ENCODE peak calls at places on chromosomes 7 and 10, in four cellular contexts. B, D, Y and V are unnamed samples.

GRCh38 chr7:114243019-114243507 is 171.6 kb upstream of the FOXP2 start:
- DNase-seq in Y (no peak), D (no peak), B (no peak), V (no peak)

GRCh38 chr7:42964293-42964692 is 32.1 kb downstream of the MRPL32 start:
- DNase-seq in Y (no peak), D (no peak), B (no peak), V (no peak)

GRCh38 chr7:13880789-13881188 is 108.7 kb downstream of the ETV1 start:
- DNase-seq in Y (no peak), B (no peak), D (no peak), V (no peak)

GRCh38 chr7:28316489-28316888 is 95.8 kb upstream of the CREB5 start:
- DNase-seq in B (no peak), D (no peak), Y (no peak), V (no peak)

GRCh38 chr7:90492250-90492649 is 22.8 kb downstream of the PTTG1IP2 start:
- DNase-seq in D (no peak), Y (no peak), B (no peak), V (no peak)

GRCh38 chr10:52665821-52666220 is 106.8 kb downstream of the MBL2 start:
- DNase-seq in B (no peak), D (no peak), Y (no peak), V (no peak)

GRCh38 chr10:70444613-70445222 is 3.2 kb upstream of the NODAL start:
- DNase-seq in Y (no peak), D (no peak), B (no peak), V (no peak)

GRCh38 chr7:140484951-140485350 is 5.6 kb upstream of the MKRN1 start:
- DNase-seq in B (no peak), D (no peak), Y (no peak), V (no peak)

GRCh38 chr10:17092986-17093803 is 36.4 kb downstream of the CUBN start:
- DNase-seq in Y (no peak), D (no peak), B (no peak), V (no peak)

GRCh38 chr7:28472332-28472731 is 60.0 kb downstream of the CREB5 start:
- DNase-seq in B (no peak), Y (no peak), D (no peak), V (no peak)

GRCh38 chr7:128008744-128009143 is 22.5 kb downstream of the LRRC4 start:
- DNase-seq in B (no peak), D (no peak), Y (no peak), V (no peak)

GRCh38 chr7:128008141-128008540 is 23.1 kb downstream of the LRRC4 start:
- DNase-seq in Y (no peak), B (no peak), D (no peak), V (no peak)

GRCh38 chr7:128007293-128007680 is 23.9 kb downstream of the LRRC4 start:
- DNase-seq in D (no peak), Y (no peak), B (no peak), V (no peak)

GRCh38 chr7:128011079-128011670 is 20.1 kb downstream of the LRRC4 start:
- DNase-seq in Y (no peak), D (no peak), B (no peak), V (no peak)

GRCh38 chr7:128010392-128011078 is 20.7 kb downstream of the LRRC4 start:
- DNase-seq in B (no peak), Y (no peak), D (no peak), V (no peak)
- TF ChIP-seq CTCF in B (no peak), Y (no peak), D (no peak), V (no peak)

DNA sequence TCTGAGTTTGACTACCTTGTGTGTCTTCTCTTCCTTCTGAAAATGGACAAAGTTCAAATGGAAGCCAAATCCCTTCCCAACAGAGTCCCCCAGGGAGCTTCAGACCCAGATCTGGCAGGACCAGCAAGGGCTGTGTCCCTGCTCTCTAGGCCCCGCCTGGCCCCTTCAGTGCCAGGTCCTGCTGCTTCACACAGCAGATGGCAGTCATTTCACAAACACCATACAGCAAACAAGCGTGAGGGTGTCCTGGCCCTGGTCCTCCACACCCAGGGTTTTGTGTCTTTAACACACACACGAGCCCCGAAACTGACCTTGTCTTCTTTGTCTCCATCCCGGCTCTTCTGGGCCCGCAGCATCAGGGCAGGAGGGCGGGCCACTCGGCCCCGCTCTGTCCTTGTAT is 145.0 kb downstream of the TCERG1L start:
- DNase-seq in D (no peak), B (no peak), Y (no peak), V (no peak)
- TF ChIP-seq CTCF in D (no peak), B (no peak), Y (no peak), V (no peak)

GRCh38 chr10:847868-848267 is 83.6 kb downstream of the LARP4B start:
- DNase-seq in B (peak; percentile 36), D (no peak), Y (no peak), V (no peak)
- TF ChIP-seq CTCF in B (no peak), D (no peak), Y (no peak), V (no peak)

GRCh38 chr7:124399941-124400340 is 365.7 kb downstream of the GPR37 start:
- DNase-seq in D (no peak), Y (no peak), B (no peak), V (no peak)
- TF ChIP-seq CTCF in D (no peak), Y (no peak), B (no peak), V (no peak)

DNA sequence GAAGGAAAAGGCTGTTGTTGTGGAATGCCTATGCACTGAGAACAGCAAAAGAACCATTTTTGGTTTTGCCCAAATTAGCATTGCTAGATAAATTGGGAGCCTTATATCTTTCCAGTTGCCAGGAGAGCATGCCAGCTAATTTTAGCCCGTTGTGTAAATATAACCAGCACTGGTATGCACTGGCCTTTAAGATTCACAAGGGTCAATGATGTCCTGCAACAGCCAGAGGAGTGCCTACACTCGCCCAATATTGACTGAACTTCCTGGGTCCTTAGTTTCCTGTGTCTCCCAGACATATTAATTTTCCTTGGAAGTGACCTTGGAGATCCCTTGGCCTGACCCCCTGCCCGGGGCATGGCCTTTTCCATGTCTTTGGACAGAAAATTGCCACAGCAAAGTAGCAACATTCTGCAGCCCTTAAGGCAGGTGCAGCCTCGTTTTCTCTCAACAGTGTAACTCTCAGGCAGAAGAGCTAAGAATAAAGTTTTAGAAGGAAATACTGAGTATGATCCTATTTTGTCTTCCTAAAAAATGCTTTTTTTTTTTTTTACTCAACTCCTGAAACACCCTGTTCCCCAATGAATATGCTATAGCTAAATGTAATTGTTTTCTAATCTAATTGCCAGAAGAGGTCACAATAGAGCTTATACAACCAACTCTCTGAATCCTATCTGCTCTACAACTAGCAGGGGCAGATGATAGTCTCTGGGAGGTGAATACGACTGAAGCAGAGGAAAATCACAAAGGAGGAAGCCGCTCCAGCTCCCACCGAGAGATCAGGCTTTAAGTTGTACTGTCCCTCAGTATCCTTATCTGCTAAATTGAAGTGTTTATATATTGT is 131.9 kb upstream of the PCGF5 start:
- DNase-seq in D (no peak), Y (no peak), B (no peak), V (peak; percentile 38)
- TF ChIP-seq CTCF in D (no peak), Y (peak; percentile 33), B (no peak), V (peak; percentile 20)

GRCh38 chr7:107128217-107128616 is 40.6 kb upstream of the HBP1 start:
- DNase-seq in Y (no peak), B (no peak), D (no peak), V (no peak)

GRCh38 chr7:107133396-107133795 is 35.4 kb upstream of the HBP1 start:
- DNase-seq in D (no peak), Y (no peak), B (no peak), V (no peak)

GRCh38 chr7:107125475-107125874 is 43.3 kb upstream of the HBP1 start:
- DNase-seq in B (no peak), D (no peak), Y (no peak), V (no peak)

GRCh38 chr7:107128748-107129147 is 40.1 kb upstream of the HBP1 start:
- DNase-seq in D (no peak), Y (no peak), B (no peak), V (no peak)

GRCh38 chr7:107130487-107131220 is 38.1 kb upstream of the HBP1 start:
- DNase-seq in Y (no peak), B (no peak), D (no peak), V (no peak)
- TF ChIP-seq CTCF in Y (peak; percentile 15), B (no peak), D (no peak), V (no peak)